ENCODE peak calls at places on chromosomes 1 and 21, in five cellular contexts. C, Y, A, R and N are unnamed samples. For H3K4me1, the result is how much of the 10 kb centered on the place peaks cover.

GRCh38 chr1:18950415-18951026 is 6.0 kb downstream of the IFFO2 start:
- DNase-seq in A (no peak), R (peak), C (no peak), Y (no peak), N (peak)

GRCh38 chr1:244053831-244054230 is 2.7 kb downstream of the ZBTB18 start:
- DNase-seq in C (no peak), R (no peak), A (no peak), Y (no peak), N (no peak)

GRCh38 chr1:191641420-191642215 is 516.6 kb upstream of the RGS18 start:
- DNase-seq in R (no peak), A (peak), Y (peak), C (no peak), N (no peak)

GRCh38 chr1:77899647-77900320 is 11.4 kb downstream of the NEXN start:
- DNase-seq in A (no peak), R (no peak), Y (peak), C (no peak), N (no peak)

GRCh38 chr1:160704250-160704649 is 7.4 kb downstream of the CD48 start:
- DNase-seq in A (no peak), C (no peak), Y (no peak), R (no peak), N (peak)

GRCh38 chr21:42316891-42317290 is 1.7 kb upstream of the TFF3 start:
- DNase-seq in R (no peak), Y (no peak), C (no peak), A (no peak), N (no peak)

GRCh38 chr1:239426821-239427495 is 40.6 kb downstream of the CHRM3 start:
- DNase-seq in Y (no peak), C (no peak), A (no peak), R (no peak), N (no peak)

GRCh38 chr1:61253059-61253735 is 170.8 kb downstream of the NFIA start:
- DNase-seq in A (peak), C (peak), R (peak), Y (peak), N (peak)

GRCh38 chr1:33050221-33051076 is 13.8 kb upstream of the AK2 start:
- DNase-seq in A (peak), C (no peak), Y (peak), R (no peak), N (no peak)

GRCh38 chr1:31122101-31122735 is 56.7 kb upstream of the PUM1 start:
- DNase-seq in R (no peak), C (no peak), A (peak), Y (no peak), N (no peak)

GRCh38 chr21:39972471-39972870 is 105.2 kb downstream of the PCP4 start:
- DNase-seq in C (no peak), Y (no peak), A (no peak), R (no peak), N (no peak)

GRCh38 chr1:118921994-118922393 is 66.1 kb downstream of the TBX15 start:
- DNase-seq in R (no peak), A (no peak), Y (no peak), C (no peak), N (no peak)

GRCh38 chr21:36297938-36298572 is 21.9 kb upstream of the MORC3 start:
- DNase-seq in R (peak), C (peak), A (peak), Y (no peak), N (no peak)

GRCh38 chr1:88302843-88303486 is 381.1 kb upstream of the PKN2 start:
- DNase-seq in Y (peak), R (no peak), C (no peak), A (no peak), N (no peak)

GRCh38 chr1:57450981-57451380 is 27.1 kb upstream of the DAB1 start:
- DNase-seq in Y (no peak), C (no peak), A (no peak), R (no peak), N (no peak)

GRCh38 chr1:62142550-62142949 is 52.1 kb upstream of the L1TD1 start:
- DNase-seq in Y (no peak), A (no peak), C (no peak), R (no peak), N (no peak)

GRCh38 chr1:30759718-30760281 is 2.2 kb upstream of the LAPTM5 start:
- DNase-seq in R (no peak), Y (no peak), C (no peak), A (no peak), N (no peak)

GRCh38 chr1:193569696-193570269 is 383.4 kb upstream of the B3GALT2 start:
- DNase-seq in R (no peak), C (no peak), Y (peak), A (no peak), N (no peak)

GRCh38 chr1:5596651-5597050 is 395.6 kb downstream of the NPHP4 start:
- DNase-seq in A (no peak), R (no peak), C (no peak), Y (no peak), N (no peak)

GRCh38 chr21:44071359-44072104 is 35.7 kb upstream of the PWP2 start:
- DNase-seq in R (no peak), A (no peak), C (no peak), Y (no peak), N (no peak)

GRCh38 chr1:32813941-32814739 is 3.0 kb downstream of the YARS1 start:
- DNase-seq in A (peak), R (no peak), C (no peak), Y (peak), N (no peak)

GRCh38 chr21:34881421-34881820 is 167.7 kb downstream of the RUNX1 start:
- DNase-seq in R (no peak), A (no peak), C (no peak), Y (peak), N (no peak)

GRCh38 chr1:29655145-29655544 is 418.8 kb downstream of the PTPRU start:
- DNase-seq in Y (no peak), C (no peak), R (peak), A (no peak), N (no peak)

GRCh38 chr1:56397409-56397808 is 182.0 kb downstream of the PLPP3 start:
- DNase-seq in R (no peak), A (no peak), Y (no peak), C (no peak), N (no peak)

GRCh38 chr1:54310439-54311328 is 95.5 kb downstream of the SSBP3 start:
- DNase-seq in R (no peak), C (no peak), Y (peak), A (peak), N (no peak)

DNA sequence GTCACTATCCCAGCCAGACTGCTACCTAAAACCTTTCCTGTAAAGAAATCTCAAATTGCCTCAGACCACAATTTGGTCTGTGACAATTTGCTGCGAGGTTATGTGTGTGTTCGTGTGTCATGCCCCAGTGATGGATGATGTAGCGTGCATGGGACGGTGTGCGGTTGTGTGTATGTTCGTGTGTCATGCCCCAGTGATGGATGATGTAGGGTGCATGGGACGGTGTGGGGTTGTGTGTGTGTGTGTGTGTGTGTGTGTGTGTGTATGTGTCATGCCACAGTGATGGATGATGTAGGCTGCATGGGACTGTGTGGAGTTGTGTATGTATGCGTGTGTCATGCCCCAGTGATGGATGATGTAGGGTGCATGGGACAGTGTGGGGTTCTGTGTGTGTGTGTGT is 9.4 kb downstream of the SELP start:
- DNase-seq in A (no peak), C (no peak), R (no peak), Y (no peak), N (no peak)
- H3K4me1 ChIP-seq in A (under half), C (under half), R (under half), Y (under half), N (under half)

DNA sequence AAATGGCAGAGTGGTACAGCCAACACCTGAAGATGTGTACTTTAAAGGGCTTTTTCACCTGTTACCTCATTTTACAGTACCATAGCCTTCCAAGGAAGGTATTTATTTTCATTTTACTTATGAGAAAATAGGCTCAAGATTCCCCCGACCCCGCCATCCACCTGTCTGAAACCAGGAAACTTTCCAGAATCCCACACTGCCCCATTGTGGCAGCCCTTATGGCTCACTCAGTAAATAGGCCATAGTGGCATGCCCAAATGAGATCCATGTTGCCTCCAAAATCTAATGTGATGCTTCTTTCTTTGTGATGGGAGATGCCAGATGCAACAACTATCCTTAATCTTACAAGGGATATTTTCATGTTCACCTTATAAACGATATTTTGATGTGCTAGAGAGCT is 97.8 kb downstream of the EBNA1BP2 start:
- DNase-seq in A (peak), R (no peak), Y (no peak), C (no peak), N (no peak)
- TF ChIP-seq CTCF in A (peak), R (no peak), Y (no peak), C (no peak), N (no peak)

DNA sequence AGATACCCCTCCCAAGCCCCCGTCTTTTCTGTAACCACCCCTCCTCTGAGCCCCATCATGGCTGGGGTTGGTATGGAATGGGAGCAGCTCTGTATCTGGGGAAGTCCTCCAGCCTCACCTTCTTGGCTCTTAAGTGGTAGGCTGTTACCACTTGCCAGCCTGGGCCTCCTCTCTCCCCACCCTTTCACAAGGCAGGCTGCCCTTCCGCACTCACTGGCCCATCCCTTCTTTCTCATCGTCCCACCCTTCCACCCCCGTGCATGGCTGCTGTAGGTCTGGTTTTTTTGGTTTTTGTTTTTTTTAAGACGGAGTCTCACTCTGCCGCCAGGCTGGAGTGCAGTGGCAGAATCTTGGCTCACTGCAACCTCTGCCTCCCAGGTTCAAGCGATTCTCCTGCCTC is 5.2 kb downstream of the CYB561D1 start:
- DNase-seq in R (no peak), Y (no peak), C (no peak), A (no peak), N (no peak)
- H3K4me1 ChIP-seq in R (half or more), Y (under half), C (under half), A (under half), N (under half)

DNA sequence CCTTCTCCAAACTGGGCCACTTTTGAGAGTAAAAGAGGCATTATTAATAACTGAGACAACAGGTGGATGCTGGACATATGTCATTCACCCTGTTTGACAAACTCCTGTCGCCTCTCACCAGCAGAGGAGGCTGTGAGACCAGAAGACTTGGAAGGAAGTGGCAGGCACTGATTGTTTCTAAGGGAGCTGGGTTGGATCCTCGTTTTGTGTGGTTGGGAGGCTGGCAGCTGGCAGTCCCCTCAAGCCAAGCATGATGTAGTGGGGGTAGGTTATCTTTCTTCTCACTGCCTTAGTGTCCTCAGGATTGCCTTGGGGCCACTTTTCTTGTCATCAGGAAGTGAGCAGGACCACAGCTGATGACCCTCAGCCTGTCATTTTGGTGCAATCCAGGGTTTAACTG is 86.5 kb upstream of the KCNJ15 start:
- DNase-seq in C (no peak), A (peak), Y (peak), R (no peak), N (peak)
- TF ChIP-seq CTCF in C (no peak), A (peak), Y (peak), R (peak), N (peak)